ENCODE peak calls at places on chromosomes 2 and 18, in five cellular contexts. One of them, this sample, is unnamed.

GRCh38 chr18:75067996-75068645 is 140.8 kb downstream of the PTGR3 start:
- DNase-seq in heart left ventricle: no peak
- DNase-seq in thyroid gland: no peak
- DNase-seq in K562: no peak
- DNase-seq in psoas muscle: no peak
- DNase-seq in this sample: no peak

GRCh38 chr18:65938592-65939372 is 188.0 kb downstream of the CDH7 start:
- DNase-seq in heart left ventricle: no peak
- DNase-seq in thyroid gland: peak; percentile 15
- DNase-seq in K562: no peak
- DNase-seq in psoas muscle: no peak
- DNase-seq in this sample: no peak

GRCh38 chr2:205776139-205776538 is 93.8 kb downstream of the NRP2 start:
- DNase-seq in heart left ventricle: peak; percentile 36
- DNase-seq in thyroid gland: peak; percentile 67
- DNase-seq in K562: peak; percentile 71
- DNase-seq in psoas muscle: peak; percentile 64
- DNase-seq in this sample: peak; percentile 57

GRCh38 chr2:41736105-41736567 is 311.7 kb upstream of the PKDCC start:
- DNase-seq in heart left ventricle: no peak
- DNase-seq in thyroid gland: no peak
- DNase-seq in K562: no peak
- DNase-seq in psoas muscle: no peak
- DNase-seq in this sample: peak; percentile 45

GRCh38 chr2:28270456-28271146 is 122.1 kb upstream of the FOSL2 start:
- DNase-seq in heart left ventricle: no peak
- DNase-seq in thyroid gland: no peak
- DNase-seq in K562: no peak
- DNase-seq in psoas muscle: no peak
- DNase-seq in this sample: no peak

GRCh38 chr2:227324671-227325055 is 388 bp upstream of the MFF start:
- DNase-seq in heart left ventricle: no peak
- DNase-seq in thyroid gland: no peak
- DNase-seq in K562: peak; percentile 8
- DNase-seq in psoas muscle: no peak
- DNase-seq in this sample: no peak

GRCh38 chr18:13463526-13463925 is 245.0 kb downstream of the LDLRAD4 start:
- DNase-seq in heart left ventricle: no peak
- DNase-seq in thyroid gland: no peak
- DNase-seq in K562: no peak
- DNase-seq in psoas muscle: no peak
- DNase-seq in this sample: no peak

GRCh38 chr2:168731550-168732128 is 70.8 kb upstream of the NOSTRIN start:
- DNase-seq in heart left ventricle: no peak
- DNase-seq in thyroid gland: no peak
- DNase-seq in K562: no peak
- DNase-seq in psoas muscle: no peak
- DNase-seq in this sample: no peak

GRCh38 chr2:160298960-160299359 is 98.9 kb upstream of the ITGB6 start:
- DNase-seq in heart left ventricle: no peak
- DNase-seq in thyroid gland: no peak
- DNase-seq in K562: no peak
- DNase-seq in psoas muscle: no peak
- DNase-seq in this sample: no peak

GRCh38 chr18:24014062-24014985 is at the start of gene TTC39C:
- DNase-seq in heart left ventricle: peak; percentile 66
- DNase-seq in thyroid gland: peak; percentile 75
- DNase-seq in K562: peak; percentile 73
- DNase-seq in psoas muscle: peak; percentile 79
- DNase-seq in this sample: peak; percentile 84

GRCh38 chr2:70305531-70305930 is 3.7 kb upstream of the FAM136A start:
- DNase-seq in heart left ventricle: no peak
- DNase-seq in thyroid gland: no peak
- DNase-seq in K562: no peak
- DNase-seq in psoas muscle: no peak
- DNase-seq in this sample: no peak

GRCh38 chr2:57180042-57180567 is 866.5 kb upstream of the VRK2 start:
- DNase-seq in heart left ventricle: no peak
- DNase-seq in thyroid gland: no peak
- DNase-seq in K562: no peak
- DNase-seq in psoas muscle: no peak
- DNase-seq in this sample: no peak

GRCh38 chr2:138421971-138422335 is 79.6 kb upstream of the SPOPL start:
- DNase-seq in heart left ventricle: no peak
- DNase-seq in thyroid gland: peak; percentile 3
- DNase-seq in K562: no peak
- DNase-seq in psoas muscle: no peak
- DNase-seq in this sample: no peak

GRCh38 chr18:67359868-67360838 is 156.4 kb downstream of the DSEL start:
- DNase-seq in heart left ventricle: peak; percentile 32
- DNase-seq in thyroid gland: no peak
- DNase-seq in K562: no peak
- DNase-seq in psoas muscle: peak; percentile 58
- DNase-seq in this sample: peak; percentile 64

GRCh38 chr2:70656421-70657010 is 102.9 kb upstream of the TGFA start:
- DNase-seq in heart left ventricle: no peak
- DNase-seq in thyroid gland: no peak
- DNase-seq in K562: no peak
- DNase-seq in psoas muscle: no peak
- DNase-seq in this sample: no peak

GRCh38 chr2:29010946-29011649 is 30.0 kb downstream of the TOGARAM2 start:
- DNase-seq in heart left ventricle: peak; percentile 69
- DNase-seq in thyroid gland: peak; percentile 10
- DNase-seq in K562: no peak
- DNase-seq in psoas muscle: peak; percentile 77
- DNase-seq in this sample: no peak

GRCh38 chr2:239678666-239679296 is 278.0 kb upstream of the HDAC4 start:
- DNase-seq in heart left ventricle: no peak
- DNase-seq in thyroid gland: no peak
- DNase-seq in K562: no peak
- DNase-seq in psoas muscle: no peak
- DNase-seq in this sample: no peak

GRCh38 chr18:63850010-63850409 is 37.5 kb upstream of the SERPINB2 start:
- DNase-seq in heart left ventricle: no peak
- DNase-seq in thyroid gland: no peak
- DNase-seq in K562: no peak
- DNase-seq in psoas muscle: no peak
- DNase-seq in this sample: no peak

GRCh38 chr2:70942900-70943871 is 7.5 kb downstream of the ATP6V1B1 start:
- DNase-seq in heart left ventricle: no peak
- DNase-seq in thyroid gland: no peak
- DNase-seq in K562: no peak
- DNase-seq in psoas muscle: no peak
- DNase-seq in this sample: peak; percentile 67

GRCh38 chr2:45771251-45771650 is 119.8 kb downstream of the PRKCE start:
- DNase-seq in heart left ventricle: peak; percentile 76
- DNase-seq in thyroid gland: no peak
- DNase-seq in K562: no peak
- DNase-seq in psoas muscle: peak; percentile 62
- DNase-seq in this sample: peak; percentile 70

GRCh38 chr2:239998006-239998405 is 27.1 kb downstream of the NDUFA10 start:
- DNase-seq in heart left ventricle: no peak
- DNase-seq in thyroid gland: no peak
- DNase-seq in K562: no peak
- DNase-seq in psoas muscle: no peak
- DNase-seq in this sample: no peak

GRCh38 chr18:6010284-6010683 is 115.0 kb upstream of the TMEM200C start:
- DNase-seq in heart left ventricle: no peak
- DNase-seq in thyroid gland: no peak
- DNase-seq in K562: no peak
- DNase-seq in psoas muscle: no peak
- DNase-seq in this sample: no peak

GRCh38 chr18:25299426-25299825 is 52.5 kb downstream of the ZNF521 start:
- DNase-seq in heart left ventricle: no peak
- DNase-seq in thyroid gland: no peak
- DNase-seq in K562: no peak
- DNase-seq in psoas muscle: no peak
- DNase-seq in this sample: no peak

GRCh38 chr2:240469747-240470146 is 34.3 kb downstream of the GPC1 start:
- DNase-seq in heart left ventricle: no peak
- DNase-seq in thyroid gland: no peak
- DNase-seq in K562: no peak
- DNase-seq in psoas muscle: no peak
- DNase-seq in this sample: no peak

GRCh38 chr2:46615555-46616487 is 136.5 kb downstream of the TMEM247 start:
- DNase-seq in heart left ventricle: no peak
- DNase-seq in thyroid gland: peak; percentile 22
- DNase-seq in K562: no peak
- DNase-seq in psoas muscle: peak; percentile 28
- DNase-seq in this sample: no peak

GRCh38 chr2:98009887-98010760 is 14.4 kb upstream of the TMEM131 start:
- DNase-seq in heart left ventricle: no peak
- DNase-seq in thyroid gland: no peak
- DNase-seq in K562: no peak
- DNase-seq in psoas muscle: no peak
- DNase-seq in this sample: no peak

GRCh38 chr2:150133623-150134022 is 353.8 kb downstream of the RND3 start:
- DNase-seq in heart left ventricle: no peak
- DNase-seq in thyroid gland: no peak
- DNase-seq in K562: no peak
- DNase-seq in psoas muscle: no peak
- DNase-seq in this sample: no peak

GRCh38 chr2:28539095-28539494 is 43.2 kb downstream of the PLB1 start:
- DNase-seq in heart left ventricle: peak; percentile 29
- DNase-seq in thyroid gland: peak; percentile 58
- DNase-seq in K562: no peak
- DNase-seq in psoas muscle: no peak
- DNase-seq in this sample: no peak

GRCh38 chr2:48070415-48070814 is 164.1 kb upstream of the FBXO11 start:
- DNase-seq in heart left ventricle: no peak
- DNase-seq in thyroid gland: no peak
- DNase-seq in K562: no peak
- DNase-seq in psoas muscle: no peak
- DNase-seq in this sample: no peak

GRCh38 chr18:10006261-10006903 is 92.6 kb downstream of the VAPA start:
- DNase-seq in heart left ventricle: no peak
- DNase-seq in thyroid gland: no peak
- DNase-seq in K562: no peak
- DNase-seq in psoas muscle: no peak
- DNase-seq in this sample: no peak

DNA sequence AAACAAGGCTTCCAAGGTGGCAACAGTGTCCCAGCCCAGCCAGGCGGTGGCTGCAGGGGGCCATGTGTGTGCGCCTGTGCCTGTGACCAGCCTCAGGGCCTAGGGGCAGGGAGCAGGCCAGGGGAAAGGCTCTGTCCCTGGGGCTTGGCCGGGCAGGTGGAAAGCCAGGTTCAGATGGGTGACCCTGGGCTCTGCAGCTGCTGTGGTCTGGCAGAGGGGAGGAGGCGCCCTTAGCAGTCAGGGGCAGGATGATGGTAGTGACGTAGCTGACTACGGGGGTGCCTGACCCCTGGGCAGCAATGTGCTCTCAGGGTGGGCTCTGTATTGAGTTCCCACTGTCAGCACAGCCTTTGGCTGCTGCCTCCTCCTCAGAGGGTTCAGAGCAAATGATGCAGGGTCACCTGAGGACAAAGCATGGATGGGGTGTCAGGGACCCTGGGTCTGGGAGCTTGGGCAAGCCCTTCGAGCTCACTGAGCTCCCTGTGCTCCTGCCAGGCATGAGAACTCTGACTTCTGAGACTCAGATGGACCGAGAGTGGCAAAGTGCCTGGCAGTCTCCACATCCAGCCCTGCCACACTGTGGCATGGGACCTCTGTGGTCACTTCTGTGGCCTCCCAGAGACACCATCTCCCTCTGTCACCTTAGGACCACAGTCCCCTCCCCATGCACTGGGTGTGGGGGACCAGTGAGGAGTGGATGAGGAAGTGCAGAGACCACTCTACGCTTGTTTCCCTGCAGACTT is 56.6 kb upstream of the ALPP start:
- DNase-seq in heart left ventricle: no peak
- DNase-seq in thyroid gland: no peak
- DNase-seq in K562: no peak
- DNase-seq in psoas muscle: peak; percentile 48
- DNase-seq in this sample: no peak
- H3K4me1 ChIP-seq in heart left ventricle: peaks cover 10% of the 10 kb centered on the region
- H3K4me1 ChIP-seq in thyroid gland: peaks cover 74% of the 10 kb centered on the region
- H3K4me1 ChIP-seq in K562: peaks cover 33% of the 10 kb centered on the region
- H3K4me1 ChIP-seq in psoas muscle: peaks cover 4% of the 10 kb centered on the region
- H3K4me1 ChIP-seq in this sample: no peaks in the 10 kb centered on the region

DNA sequence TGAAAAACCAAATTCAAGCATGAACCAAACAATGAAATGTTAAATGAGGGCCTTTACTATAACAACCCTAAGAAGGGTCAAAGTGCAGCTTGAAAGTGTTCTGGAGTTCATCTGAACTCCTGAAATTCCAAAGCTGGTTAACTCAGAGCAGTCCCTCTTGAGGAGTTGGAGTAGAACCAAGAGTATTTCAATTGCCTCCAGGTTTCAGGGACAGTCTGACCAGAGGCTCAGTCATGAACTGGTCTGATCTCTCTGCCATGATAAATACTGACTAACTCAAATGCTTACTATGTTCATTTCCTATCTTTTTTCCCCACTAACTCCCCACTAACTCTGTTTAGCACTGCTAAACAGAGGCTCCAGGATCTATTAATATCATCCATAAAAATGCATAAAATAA is 2.7 kb downstream of the STARD7 start:
- DNase-seq in heart left ventricle: no peak
- DNase-seq in thyroid gland: peak; percentile 41
- DNase-seq in K562: no peak
- DNase-seq in psoas muscle: no peak
- DNase-seq in this sample: no peak
- H3K4me3 ChIP-seq in heart left ventricle: peak overlapping the region; percentile 9
- H3K4me3 ChIP-seq in thyroid gland: no peak overlapping the region
- H3K4me3 ChIP-seq in K562: peak overlapping the region; percentile 28
- H3K4me3 ChIP-seq in psoas muscle: peak overlapping the region; percentile 96
- H3K4me3 ChIP-seq in this sample: no peak overlapping the region

DNA sequence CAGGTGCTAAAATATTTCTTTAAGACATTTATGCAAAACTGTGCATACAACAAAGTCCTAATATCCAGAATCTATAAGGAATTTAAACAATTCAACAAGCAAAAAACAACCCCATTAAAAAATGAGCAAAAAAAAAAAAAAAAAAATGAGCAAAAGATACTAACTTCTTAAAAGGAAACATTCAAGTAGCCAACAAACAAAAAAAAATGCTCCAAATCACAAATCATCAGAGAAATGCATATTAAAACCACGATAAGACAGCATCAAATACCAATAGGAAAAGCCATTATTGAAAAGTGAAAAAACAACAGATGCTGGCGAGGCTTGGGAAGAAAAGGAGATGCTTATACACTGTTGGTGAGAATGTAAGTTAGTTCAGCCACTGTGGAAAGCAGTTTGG is 34.9 kb downstream of the B4GALT6 start:
- DNase-seq in heart left ventricle: no peak
- DNase-seq in thyroid gland: no peak
- DNase-seq in K562: no peak
- DNase-seq in psoas muscle: no peak
- DNase-seq in this sample: no peak
- H3K27ac ChIP-seq in heart left ventricle: no peak overlapping the region
- H3K27ac ChIP-seq in thyroid gland: no peak overlapping the region
- H3K27ac ChIP-seq in K562: no peak overlapping the region
- H3K27ac ChIP-seq in psoas muscle: no peak overlapping the region
- H3K27ac ChIP-seq in this sample: no peak overlapping the region

DNA sequence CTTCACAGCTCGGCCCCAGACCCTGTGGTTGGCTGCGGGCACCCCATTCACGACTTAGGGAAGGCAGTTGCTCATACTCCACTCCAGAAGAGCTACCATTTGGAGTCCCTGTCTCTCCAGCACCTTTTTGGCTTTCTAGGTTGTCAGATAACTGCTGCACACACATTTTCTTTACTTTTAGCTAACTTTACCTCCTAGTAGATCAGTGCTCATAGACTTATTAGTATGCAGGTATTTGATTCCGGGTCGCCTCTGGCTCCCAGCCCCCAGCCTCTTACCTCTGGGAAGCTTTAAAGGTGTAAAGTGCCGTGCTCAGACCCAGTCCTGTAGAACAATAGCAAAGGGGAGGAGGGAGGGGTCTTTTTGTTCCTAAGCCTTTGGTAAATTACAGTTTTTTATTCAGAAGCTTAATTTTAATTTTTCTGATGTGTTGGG is 102.9 kb downstream of the SPTBN1 start:
- DNase-seq in heart left ventricle: no peak
- DNase-seq in thyroid gland: peak; percentile 32
- DNase-seq in K562: no peak
- DNase-seq in psoas muscle: no peak
- DNase-seq in this sample: no peak
- H3K4me1 ChIP-seq in heart left ventricle: peaks cover 96% of the 10 kb centered on the region
- H3K4me1 ChIP-seq in thyroid gland: peaks cover 68% of the 10 kb centered on the region
- H3K4me1 ChIP-seq in K562: peaks cover 21% of the 10 kb centered on the region
- H3K4me1 ChIP-seq in psoas muscle: peaks cover 40% of the 10 kb centered on the region
- H3K4me1 ChIP-seq in this sample: peaks cover 2% of the 10 kb centered on the region

This sample was measured in aorta.